ENCODE peak calls at places on chromosome X, in seven cellular contexts. J is NCI-H2081; G is stimulated activated naive CD8-positive, alpha-beta T cell treated with anti-CD3 and anti-CD28 coated beads, Interleukin-15, Interleukin-2, amounts not matched to agents 100 U/mL and 50 U/mL, for 24 hours; U is epithelial cell of prostate; T is NCI-H82; L is NCI-H446 treated with DMSO at 0.1 percent for 48 hours; A is nucleus accumbens. D is an unnamed sample.

GRCh38 chrX:1164322-1165288 is 47.8 kb downstream of the CRLF2 start:
- DNase-seq in A (no peak), U (no peak), L (no peak), T (no peak), J (no peak), G (no peak), D (no peak)

GRCh38 chrX:4249401-4249800 is 536.0 kb upstream of the PRKX start:
- DNase-seq in T (no peak), L (no peak), G (no peak), A (no peak), U (no peak), J (no peak), D (no peak)

GRCh38 chrX:69987691-69988090 is 62.0 kb downstream of the AWAT2 start:
- DNase-seq in J (no peak), G (no peak), T (peak), L (peak), A (no peak), U (no peak), D (no peak)

GRCh38 chrX:136205882-136206281 is 45.3 kb downstream of the MAP7D3 start:
- DNase-seq in U (no peak), A (no peak), L (no peak), T (peak), G (no peak), J (no peak), D (no peak)

GRCh38 chrX:119654112-119654531 is 38.8 kb downstream of the SEPTIN6 start:
- DNase-seq in L (no peak), G (peak), T (no peak), A (no peak), U (no peak), J (no peak), D (peak)

GRCh38 chrX:132631579-132632232 is 142.9 kb upstream of the MBNL3 start:
- DNase-seq in G (no peak), J (peak), U (no peak), A (no peak), T (peak), L (no peak), D (no peak)

GRCh38 chrX:39613997-39614679 is 483.6 kb downstream of the BCOR start:
- DNase-seq in G (peak), U (no peak), T (peak), J (no peak), L (no peak), A (no peak), D (no peak)

GRCh38 chrX:49309401-49309981 is 6.0 kb downstream of the GAGE10 start:
- DNase-seq in U (no peak), G (no peak), J (no peak), L (no peak), T (no peak), A (no peak), D (no peak)

GRCh38 chrX:150886381-150886780 is 12.1 kb downstream of the CD99L2 start:
- DNase-seq in G (no peak), A (no peak), T (no peak), U (no peak), J (no peak), L (no peak), D (no peak)

GRCh38 chrX:118727686-118728339 is 407 bp downstream of the IL13RA1 start:
- DNase-seq in G (peak), U (no peak), J (peak), A (no peak), L (no peak), T (no peak), D (no peak)

GRCh38 chrX:48938721-48939416 is 18.5 kb downstream of the OTUD5 start:
- DNase-seq in A (no peak), G (peak), T (no peak), J (no peak), L (no peak), U (no peak), D (no peak)

GRCh38 chrX:115518113-115518512 is 42.9 kb upstream of the PLS3 start:
- DNase-seq in L (no peak), A (no peak), T (no peak), U (no peak), J (no peak), G (no peak), D (no peak)

GRCh38 chrX:21606037-21606436 is 52.1 kb downstream of the KLHL34 start:
- DNase-seq in L (peak), G (no peak), T (no peak), J (no peak), U (no peak), A (no peak), D (no peak)

GRCh38 chrX:16466640-16467432 is 183.1 kb upstream of the S100G start:
- DNase-seq in A (no peak), L (no peak), T (no peak), G (no peak), J (no peak), U (peak), D (no peak)

GRCh38 chrX:117835034-117835433 is 281.6 kb downstream of the KLHL13 start:
- DNase-seq in G (no peak), L (no peak), T (no peak), J (no peak), A (no peak), U (no peak), D (no peak)

GRCh38 chrX:80808854-80809493 is 703 bp downstream of the BRWD3 start:
- DNase-seq in T (peak), A (peak), L (no peak), U (no peak), J (peak), G (peak), D (no peak)

GRCh38 chrX:24350217-24350616 is 10.2 kb upstream of the SUPT20HL1 start:
- DNase-seq in A (no peak), T (no peak), U (no peak), G (no peak), J (no peak), L (no peak), D (no peak)

GRCh38 chrX:40158036-40158706 is 60.4 kb upstream of the BCOR start:
- DNase-seq in J (peak), G (peak), T (peak), U (no peak), A (peak), L (no peak), D (no peak)

GRCh38 chrX:65841263-65841662 is 173.8 kb downstream of the MSN start:
- DNase-seq in J (no peak), A (no peak), T (no peak), L (no peak), U (no peak), G (no peak), D (no peak)